ENCODE peak calls at places on chromosomes 6 and 20, in seven cellular contexts. Z is IMR-90; W is globus pallidus; Q is posterior cingulate gyrus; K is neural crest cell; B is activated T-cell treated with anti-CD3 and anti-CD28 coated beads, Interleukin-2, amount 50 U/mL, for 4 hours; N is putamen. L is an unnamed sample.

GRCh38 chr6:44530209-44530909 is 142.9 kb downstream of the CDC5L start:
- DNase-seq in Z (no peak), W (no peak), Q (no peak), K (no peak), B (no peak), N (no peak), L (no peak)

GRCh38 chr20:44517454-44517853 is 4.4 kb downstream of the SERINC3 start:
- DNase-seq in Z (no peak), W (no peak), Q (no peak), K (no peak), B (no peak), N (no peak), L (no peak)

GRCh38 chr6:142537612-142538478 is 236.0 kb downstream of the ADGRG6 start:
- DNase-seq in Z (peak), W (no peak), Q (no peak), K (no peak), B (no peak), N (no peak), L (peak)

GRCh38 chr6:10033223-10033829 is 381.5 kb downstream of the TFAP2A start:
- DNase-seq in Z (no peak), W (no peak), Q (no peak), K (no peak), B (no peak), N (no peak), L (no peak)

GRCh38 chr6:161033667-161034066 is 42.1 kb downstream of the MAP3K4 start:
- DNase-seq in Z (no peak), W (no peak), Q (no peak), K (no peak), B (no peak), N (peak), L (no peak)

GRCh38 chr20:4170621-4171537 is 155.5 kb upstream of the RNF24 start:
- DNase-seq in Z (no peak), W (peak), Q (no peak), K (no peak), B (no peak), N (peak), L (peak)

GRCh38 chr6:157198425-157199279 is 124.7 kb downstream of the TMEM242 start:
- DNase-seq in Z (peak), W (no peak), Q (no peak), K (no peak), B (no peak), N (no peak), L (peak)

GRCh38 chr20:63351811-63352591 is 9.1 kb downstream of the CHRNA4 start:
- DNase-seq in Z (no peak), W (peak), Q (peak), K (peak), B (no peak), N (peak), L (no peak)

GRCh38 chr6:93567164-93567563 is 147.8 kb upstream of the EPHA7 start:
- DNase-seq in Z (no peak), W (no peak), Q (no peak), K (no peak), B (no peak), N (no peak), L (no peak)

L was measured in cerebellar cortex.